ENCODE peak calls at places on chromosomes 2 and 18, in seven cellular contexts. One of them, this sample, is unnamed.

GRCh38 chr18:55078289-55078916 is 119.1 kb upstream of the CCDC68 start:
- DNase-seq in cortex of kidney: no peak
- DNase-seq in iPS DF 6.9: no peak
- DNase-seq in neural crest cell: no peak
- DNase-seq in effector memory CD4-positive, alpha-beta T cell: no peak
- DNase-seq in HepG2: no peak
- DNase-seq in HT1080: no peak
- DNase-seq in this sample: no peak

GRCh38 chr2:64338910-64339500 is 115.0 kb upstream of the LGALSL start:
- DNase-seq in HepG2: no peak
- DNase-seq in effector memory CD4-positive, alpha-beta T cell: no peak
- DNase-seq in cortex of kidney: no peak
- DNase-seq in iPS DF 6.9: no peak
- DNase-seq in HT1080: peak; percentile 84
- DNase-seq in neural crest cell: no peak
- DNase-seq in this sample: no peak

GRCh38 chr2:203822240-203822639 is 45.3 kb upstream of the CTLA4 start:
- DNase-seq in neural crest cell: no peak
- DNase-seq in HepG2: no peak
- DNase-seq in HT1080: no peak
- DNase-seq in effector memory CD4-positive, alpha-beta T cell: no peak
- DNase-seq in iPS DF 6.9: no peak
- DNase-seq in cortex of kidney: no peak
- DNase-seq in this sample: no peak

GRCh38 chr2:145156199-145156598 is 636.3 kb upstream of the ZEB2 start:
- DNase-seq in neural crest cell: no peak
- DNase-seq in HT1080: no peak
- DNase-seq in effector memory CD4-positive, alpha-beta T cell: no peak
- DNase-seq in HepG2: no peak
- DNase-seq in iPS DF 6.9: no peak
- DNase-seq in cortex of kidney: no peak
- DNase-seq in this sample: no peak

GRCh38 chr2:240967681-240968621 is 30.5 kb upstream of the SNED1 start:
- DNase-seq in HT1080: no peak
- DNase-seq in cortex of kidney: no peak
- DNase-seq in iPS DF 6.9: no peak
- DNase-seq in effector memory CD4-positive, alpha-beta T cell: no peak
- DNase-seq in HepG2: no peak
- DNase-seq in neural crest cell: no peak
- DNase-seq in this sample: no peak

GRCh38 chr2:191862371-191862770 is 15.5 kb upstream of the CAVIN2 start:
- DNase-seq in cortex of kidney: no peak
- DNase-seq in effector memory CD4-positive, alpha-beta T cell: no peak
- DNase-seq in HT1080: peak; percentile 45
- DNase-seq in neural crest cell: no peak
- DNase-seq in HepG2: no peak
- DNase-seq in iPS DF 6.9: no peak
- DNase-seq in this sample: peak; percentile 78

GRCh38 chr18:33010149-33010548 is 237.3 kb upstream of the KLHL14 start:
- DNase-seq in cortex of kidney: no peak
- DNase-seq in neural crest cell: no peak
- DNase-seq in HT1080: peak; percentile 68
- DNase-seq in iPS DF 6.9: no peak
- DNase-seq in effector memory CD4-positive, alpha-beta T cell: no peak
- DNase-seq in HepG2: peak; percentile 15
- DNase-seq in this sample: no peak

GRCh38 chr2:11822746-11823411 is 76.4 kb downstream of the LPIN1 start:
- DNase-seq in iPS DF 6.9: no peak
- DNase-seq in HepG2: peak; percentile 85
- DNase-seq in cortex of kidney: no peak
- DNase-seq in effector memory CD4-positive, alpha-beta T cell: no peak
- DNase-seq in neural crest cell: no peak
- DNase-seq in HT1080: no peak
- DNase-seq in this sample: no peak

GRCh38 chr2:88545118-88545517 is 82.1 kb downstream of the EIF2AK3 start:
- DNase-seq in iPS DF 6.9: no peak
- DNase-seq in effector memory CD4-positive, alpha-beta T cell: no peak
- DNase-seq in HT1080: peak; percentile 72
- DNase-seq in cortex of kidney: no peak
- DNase-seq in neural crest cell: no peak
- DNase-seq in HepG2: peak; percentile 40
- DNase-seq in this sample: peak; percentile 74

GRCh38 chr2:73214120-73215035 is at the start of gene SMYD5:
- DNase-seq in cortex of kidney: no peak
- DNase-seq in HT1080: peak; percentile 76
- DNase-seq in effector memory CD4-positive, alpha-beta T cell: peak; percentile 81
- DNase-seq in iPS DF 6.9: no peak
- DNase-seq in HepG2: peak; percentile 88
- DNase-seq in neural crest cell: peak; percentile 82
- DNase-seq in this sample: peak; percentile 90

GRCh38 chr2:73614997-73615396 is 27.2 kb downstream of the NAT8 start:
- DNase-seq in HT1080: no peak
- DNase-seq in HepG2: no peak
- DNase-seq in iPS DF 6.9: no peak
- DNase-seq in neural crest cell: no peak
- DNase-seq in cortex of kidney: no peak
- DNase-seq in effector memory CD4-positive, alpha-beta T cell: no peak
- DNase-seq in this sample: no peak

GRCh38 chr18:29191263-29191662 is 1014.3 kb upstream of the CDH2 start:
- DNase-seq in neural crest cell: no peak
- DNase-seq in HepG2: peak; percentile 1
- DNase-seq in iPS DF 6.9: peak; percentile 2
- DNase-seq in cortex of kidney: no peak
- DNase-seq in HT1080: peak; percentile 13
- DNase-seq in effector memory CD4-positive, alpha-beta T cell: no peak
- DNase-seq in this sample: peak; percentile 47

GRCh38 chr2:218398437-218399390 is 954 bp upstream of the CTDSP1 start:
- DNase-seq in HT1080: no peak
- DNase-seq in effector memory CD4-positive, alpha-beta T cell: peak; percentile 45
- DNase-seq in HepG2: peak; percentile 68
- DNase-seq in cortex of kidney: no peak
- DNase-seq in neural crest cell: no peak
- DNase-seq in iPS DF 6.9: no peak
- DNase-seq in this sample: peak; percentile 74

This sample was measured in ELR.